ENCODE peak calls at places on chromosomes 12 and 14, in nine cellular contexts. One of them, this sample, is unnamed.

GRCh38 chr12:33439587-33440011 is at the start of gene SYT10:
- DNase-seq in pancreas: no peak
- DNase-seq in choroid plexus epithelial cell: no peak
- DNase-seq in heart left ventricle: no peak
- DNase-seq in GM12864: no peak
- DNase-seq in osteoblast: peak
- DNase-seq in esophagus squamous epithelium: no peak
- DNase-seq in Peyer's patch: peak
- DNase-seq in kidney epithelial cell: no peak
- DNase-seq in this sample: no peak

GRCh38 chr12:31118831-31119530 is 45.3 kb downstream of the DDX11 start:
- DNase-seq in pancreas: no peak
- DNase-seq in choroid plexus epithelial cell: peak
- DNase-seq in heart left ventricle: no peak
- DNase-seq in GM12864: no peak
- DNase-seq in osteoblast: peak
- DNase-seq in esophagus squamous epithelium: no peak
- DNase-seq in Peyer's patch: peak
- DNase-seq in kidney epithelial cell: no peak
- DNase-seq in this sample: peak

GRCh38 chr12:9347328-9348127 is 139.3 kb upstream of the PZP start:
- DNase-seq in pancreas: no peak
- DNase-seq in choroid plexus epithelial cell: peak
- DNase-seq in heart left ventricle: no peak
- DNase-seq in GM12864: no peak
- DNase-seq in osteoblast: peak
- DNase-seq in esophagus squamous epithelium: no peak
- DNase-seq in Peyer's patch: no peak
- DNase-seq in kidney epithelial cell: no peak
- DNase-seq in this sample: no peak

GRCh38 chr14:67987596-67987995 is 168.0 kb downstream of the RAD51B start:
- DNase-seq in pancreas: no peak
- DNase-seq in choroid plexus epithelial cell: peak
- DNase-seq in heart left ventricle: no peak
- DNase-seq in GM12864: no peak
- DNase-seq in osteoblast: no peak
- DNase-seq in esophagus squamous epithelium: no peak
- DNase-seq in Peyer's patch: no peak
- DNase-seq in kidney epithelial cell: peak
- DNase-seq in this sample: no peak

GRCh38 chr14:33774161-33774560 is 176.7 kb downstream of the EGLN3 start:
- DNase-seq in pancreas: no peak
- DNase-seq in choroid plexus epithelial cell: no peak
- DNase-seq in heart left ventricle: no peak
- DNase-seq in GM12864: no peak
- DNase-seq in osteoblast: no peak
- DNase-seq in esophagus squamous epithelium: no peak
- DNase-seq in Peyer's patch: no peak
- DNase-seq in kidney epithelial cell: no peak
- DNase-seq in this sample: no peak

GRCh38 chr12:109912790-109913189 is 12.7 kb downstream of the TCHP start:
- DNase-seq in pancreas: no peak
- DNase-seq in choroid plexus epithelial cell: no peak
- DNase-seq in heart left ventricle: peak
- DNase-seq in GM12864: no peak
- DNase-seq in osteoblast: no peak
- DNase-seq in esophagus squamous epithelium: no peak
- DNase-seq in Peyer's patch: no peak
- DNase-seq in kidney epithelial cell: no peak
- DNase-seq in this sample: no peak

GRCh38 chr12:90366286-90366685 is 588.7 kb downstream of the CCER1 start:
- DNase-seq in pancreas: no peak
- DNase-seq in choroid plexus epithelial cell: peak
- DNase-seq in heart left ventricle: no peak
- DNase-seq in GM12864: no peak
- DNase-seq in osteoblast: peak
- DNase-seq in esophagus squamous epithelium: no peak
- DNase-seq in Peyer's patch: no peak
- DNase-seq in kidney epithelial cell: no peak
- DNase-seq in this sample: no peak

GRCh38 chr14:96676161-96676560 is 121.0 kb upstream of the VRK1 start:
- DNase-seq in pancreas: no peak
- DNase-seq in choroid plexus epithelial cell: peak
- DNase-seq in heart left ventricle: no peak
- DNase-seq in GM12864: no peak
- DNase-seq in osteoblast: no peak
- DNase-seq in esophagus squamous epithelium: no peak
- DNase-seq in Peyer's patch: no peak
- DNase-seq in kidney epithelial cell: peak
- DNase-seq in this sample: no peak

GRCh38 chr12:5498806-5499205 is 66.9 kb downstream of the NTF3 start:
- DNase-seq in pancreas: no peak
- DNase-seq in choroid plexus epithelial cell: no peak
- DNase-seq in heart left ventricle: no peak
- DNase-seq in GM12864: no peak
- DNase-seq in osteoblast: no peak
- DNase-seq in esophagus squamous epithelium: no peak
- DNase-seq in Peyer's patch: no peak
- DNase-seq in kidney epithelial cell: no peak
- DNase-seq in this sample: no peak

GRCh38 chr14:76350671-76351070 is 25.3 kb upstream of the ESRRB start:
- DNase-seq in pancreas: no peak
- DNase-seq in choroid plexus epithelial cell: no peak
- DNase-seq in heart left ventricle: no peak
- DNase-seq in GM12864: no peak
- DNase-seq in osteoblast: no peak
- DNase-seq in esophagus squamous epithelium: no peak
- DNase-seq in Peyer's patch: no peak
- DNase-seq in kidney epithelial cell: no peak
- DNase-seq in this sample: no peak

GRCh38 chr12:112964915-112965314 is 13.4 kb upstream of the OAS2 start:
- DNase-seq in pancreas: no peak
- DNase-seq in choroid plexus epithelial cell: no peak
- DNase-seq in heart left ventricle: no peak
- DNase-seq in GM12864: no peak
- DNase-seq in osteoblast: no peak
- DNase-seq in esophagus squamous epithelium: no peak
- DNase-seq in Peyer's patch: no peak
- DNase-seq in kidney epithelial cell: no peak
- DNase-seq in this sample: no peak

GRCh38 chr14:67704484-67705089 is 2.9 kb downstream of the RDH12 start:
- DNase-seq in pancreas: peak
- DNase-seq in choroid plexus epithelial cell: peak
- DNase-seq in heart left ventricle: no peak
- DNase-seq in GM12864: peak
- DNase-seq in osteoblast: no peak
- DNase-seq in esophagus squamous epithelium: no peak
- DNase-seq in Peyer's patch: no peak
- DNase-seq in kidney epithelial cell: no peak
- DNase-seq in this sample: peak

GRCh38 chr12:69239922-69240624 is 704 bp downstream of the CPSF6 start:
- DNase-seq in pancreas: peak
- DNase-seq in choroid plexus epithelial cell: peak
- DNase-seq in heart left ventricle: peak
- DNase-seq in GM12864: no peak
- DNase-seq in osteoblast: peak
- DNase-seq in esophagus squamous epithelium: no peak
- DNase-seq in Peyer's patch: peak
- DNase-seq in kidney epithelial cell: no peak
- DNase-seq in this sample: peak

GRCh38 chr14:99715266-99716000 is 31.3 kb downstream of the CYP46A1 start:
- DNase-seq in pancreas: no peak
- DNase-seq in choroid plexus epithelial cell: no peak
- DNase-seq in heart left ventricle: no peak
- DNase-seq in GM12864: no peak
- DNase-seq in osteoblast: no peak
- DNase-seq in esophagus squamous epithelium: no peak
- DNase-seq in Peyer's patch: peak
- DNase-seq in kidney epithelial cell: no peak
- DNase-seq in this sample: no peak

GRCh38 chr14:36477266-36477665 is 42.8 kb downstream of the NKX2-1 start:
- DNase-seq in pancreas: no peak
- DNase-seq in choroid plexus epithelial cell: no peak
- DNase-seq in heart left ventricle: no peak
- DNase-seq in GM12864: no peak
- DNase-seq in osteoblast: no peak
- DNase-seq in esophagus squamous epithelium: no peak
- DNase-seq in Peyer's patch: no peak
- DNase-seq in kidney epithelial cell: peak
- DNase-seq in this sample: no peak

GRCh38 chr14:91255026-91255695 is 10.7 kb upstream of the GPR68 start:
- DNase-seq in pancreas: no peak
- DNase-seq in choroid plexus epithelial cell: no peak
- DNase-seq in heart left ventricle: no peak
- DNase-seq in GM12864: no peak
- DNase-seq in osteoblast: no peak
- DNase-seq in esophagus squamous epithelium: no peak
- DNase-seq in Peyer's patch: no peak
- DNase-seq in kidney epithelial cell: no peak
- DNase-seq in this sample: no peak

GRCh38 chr12:121033625-121034349 is 5.3 kb downstream of the OASL start:
- DNase-seq in pancreas: no peak
- DNase-seq in choroid plexus epithelial cell: peak
- DNase-seq in heart left ventricle: no peak
- DNase-seq in GM12864: no peak
- DNase-seq in osteoblast: peak
- DNase-seq in esophagus squamous epithelium: no peak
- DNase-seq in Peyer's patch: no peak
- DNase-seq in kidney epithelial cell: peak
- DNase-seq in this sample: peak

DNA sequence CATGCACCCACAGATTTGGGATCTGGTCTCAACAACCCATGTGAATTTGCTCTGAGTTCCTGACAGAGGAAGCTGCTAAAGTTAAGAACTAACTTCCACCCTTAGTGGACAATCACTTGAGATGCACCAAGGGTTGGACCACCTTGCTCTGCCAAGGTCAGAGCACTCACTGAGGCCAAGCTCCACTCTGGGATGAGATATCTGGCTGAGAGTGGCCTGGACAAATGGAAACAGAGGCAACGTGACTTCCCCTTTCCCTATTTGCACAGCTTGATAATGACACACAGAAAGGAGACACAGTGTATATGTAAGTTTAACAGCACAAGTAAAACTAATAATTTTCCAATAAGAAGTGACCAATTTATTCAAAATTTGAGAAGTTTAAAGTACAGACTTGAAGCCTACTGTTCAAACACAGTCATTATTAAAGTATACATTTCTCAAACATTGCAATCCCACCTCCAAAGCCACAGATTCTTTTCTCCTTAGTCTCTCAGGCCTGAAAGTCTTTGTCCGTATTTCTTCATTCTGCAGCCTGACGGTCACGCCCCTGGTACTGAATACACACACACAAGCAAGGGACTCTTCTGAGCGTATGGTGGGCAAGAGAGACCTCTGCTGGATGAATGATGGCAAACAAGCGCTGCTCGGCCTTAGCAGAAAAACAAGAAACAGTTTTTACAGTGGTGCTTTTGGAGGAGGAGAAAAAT is 28.6 kb downstream of the TMEM30B start:
- DNase-seq in pancreas: peak
- DNase-seq in choroid plexus epithelial cell: peak
- DNase-seq in heart left ventricle: peak
- DNase-seq in GM12864: peak
- DNase-seq in osteoblast: peak
- DNase-seq in esophagus squamous epithelium: peak
- DNase-seq in Peyer's patch: peak
- DNase-seq in kidney epithelial cell: peak
- DNase-seq in this sample: peak
- TF ChIP-seq CTCF in pancreas: peak
- TF ChIP-seq CTCF in choroid plexus epithelial cell: peak
- TF ChIP-seq CTCF in heart left ventricle: peak
- TF ChIP-seq CTCF in GM12864: peak
- TF ChIP-seq CTCF in osteoblast: peak
- TF ChIP-seq CTCF in esophagus squamous epithelium: peak
- TF ChIP-seq CTCF in Peyer's patch: peak
- TF ChIP-seq CTCF in kidney epithelial cell: peak
- TF ChIP-seq CTCF in this sample: peak

DNA sequence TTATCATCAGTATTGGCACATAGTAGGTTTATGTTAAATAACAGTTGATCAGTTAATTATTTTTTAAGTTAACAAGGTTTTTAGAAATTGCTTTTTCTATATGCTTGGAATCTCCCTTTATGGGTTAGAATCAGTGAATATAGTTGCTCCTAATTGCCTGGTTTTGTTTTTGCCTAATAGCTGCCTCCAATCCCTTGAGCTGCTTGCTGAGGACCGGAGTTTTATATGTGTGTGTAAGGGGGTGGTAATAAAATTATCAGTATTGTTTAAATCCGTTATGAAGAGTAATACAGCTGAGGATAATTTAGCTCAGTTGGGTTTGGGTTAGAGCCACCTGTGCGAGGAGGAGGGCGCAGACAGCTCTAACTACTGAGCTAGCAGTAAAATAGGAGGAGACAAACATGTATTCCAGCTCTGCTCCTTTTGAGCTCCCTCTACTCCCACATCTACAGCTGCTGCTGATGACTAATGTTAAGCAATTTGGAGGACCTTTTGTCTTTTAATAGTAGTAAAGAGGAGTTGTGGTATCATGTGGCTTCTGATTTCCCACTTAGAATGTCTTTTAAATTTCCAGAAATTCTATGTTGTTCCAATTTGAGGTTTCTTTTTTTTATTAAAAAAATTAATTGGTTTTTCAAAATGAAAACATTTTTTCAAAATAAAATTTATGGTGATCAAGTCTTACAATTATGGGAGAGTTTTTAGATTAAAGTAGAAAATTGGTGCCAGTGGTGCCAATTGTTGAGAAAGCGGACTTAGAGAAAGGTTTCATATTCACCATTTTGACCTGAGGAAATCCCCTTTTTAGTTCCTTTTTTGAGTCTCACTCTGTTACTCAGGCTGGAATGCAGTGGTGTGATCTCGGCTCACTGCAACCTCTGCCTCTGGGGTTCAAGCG is 61.6 kb downstream of the SPATS2 start:
- DNase-seq in pancreas: no peak
- DNase-seq in choroid plexus epithelial cell: peak
- DNase-seq in heart left ventricle: no peak
- DNase-seq in GM12864: peak
- DNase-seq in osteoblast: peak
- DNase-seq in esophagus squamous epithelium: no peak
- DNase-seq in Peyer's patch: no peak
- DNase-seq in kidney epithelial cell: peak
- DNase-seq in this sample: peak
- H3K4me3 ChIP-seq in pancreas: no peak
- H3K4me3 ChIP-seq in choroid plexus epithelial cell: no peak
- H3K4me3 ChIP-seq in heart left ventricle: no peak
- H3K4me3 ChIP-seq in GM12864: peak
- H3K4me3 ChIP-seq in osteoblast: no peak
- H3K4me3 ChIP-seq in esophagus squamous epithelium: no peak
- H3K4me3 ChIP-seq in Peyer's patch: no peak
- H3K4me3 ChIP-seq in kidney epithelial cell: no peak
- H3K4me3 ChIP-seq in this sample: peak

GRCh38 chr12:19707948-19708409 is 268.7 kb downstream of the AEBP2 start:
- DNase-seq in pancreas: no peak
- DNase-seq in choroid plexus epithelial cell: peak
- DNase-seq in heart left ventricle: no peak
- DNase-seq in GM12864: no peak
- DNase-seq in osteoblast: no peak
- DNase-seq in esophagus squamous epithelium: no peak
- DNase-seq in Peyer's patch: no peak
- DNase-seq in kidney epithelial cell: no peak
- DNase-seq in this sample: no peak
- TF ChIP-seq CTCF in pancreas: no peak
- TF ChIP-seq CTCF in choroid plexus epithelial cell: no peak
- TF ChIP-seq CTCF in heart left ventricle: no peak
- TF ChIP-seq CTCF in GM12864: no peak
- TF ChIP-seq CTCF in osteoblast: peak
- TF ChIP-seq CTCF in esophagus squamous epithelium: no peak
- TF ChIP-seq CTCF in Peyer's patch: no peak
- TF ChIP-seq CTCF in kidney epithelial cell: no peak
- TF ChIP-seq CTCF in this sample: no peak

GRCh38 chr14:50796391-50796790 is 34.6 kb downstream of the NIN start:
- DNase-seq in pancreas: no peak
- DNase-seq in choroid plexus epithelial cell: no peak
- DNase-seq in heart left ventricle: no peak
- DNase-seq in GM12864: no peak
- DNase-seq in osteoblast: no peak
- DNase-seq in esophagus squamous epithelium: no peak
- DNase-seq in Peyer's patch: no peak
- DNase-seq in kidney epithelial cell: no peak
- DNase-seq in this sample: no peak
- H3K4me3 ChIP-seq in pancreas: no peak
- H3K4me3 ChIP-seq in choroid plexus epithelial cell: no peak
- H3K4me3 ChIP-seq in heart left ventricle: no peak
- H3K4me3 ChIP-seq in GM12864: no peak
- H3K4me3 ChIP-seq in osteoblast: no peak
- H3K4me3 ChIP-seq in esophagus squamous epithelium: no peak
- H3K4me3 ChIP-seq in Peyer's patch: no peak
- H3K4me3 ChIP-seq in kidney epithelial cell: no peak
- H3K4me3 ChIP-seq in this sample: no peak